ENCODE peak calls at places on chromosomes 11 and 22, in nine cellular contexts. X is HCT116, W is GM23338, M is adrenal gland, G is cardiac muscle cell, E is psoas muscle, Q is thoracic aorta, C is thyroid gland, N is upper lobe of right lung. K is an unnamed sample.

GRCh38 chr22:30017375-30017774 is 62.9 kb upstream of the HORMAD2 start:
- DNase-seq in X (no peak), W (no peak), M (no peak), G (no peak), E (no peak), Q (no peak), C (no peak), N (no peak), K (no peak)

GRCh38 chr11:94922675-94923347 is 50.5 kb downstream of the CWC15 start:
- DNase-seq in X (no peak), W (no peak), M (no peak), G (no peak), E (no peak), Q (no peak), C (no peak), N (no peak), K (no peak)

GRCh38 chr11:26985941-26986340 is 8.0 kb upstream of the FIBIN start:
- DNase-seq in X (no peak), W (no peak), M (no peak), G (no peak), E (no peak), Q (no peak), C (no peak), N (no peak), K (no peak)

GRCh38 chr11:71211631-71212030 is 40.7 kb downstream of the SHANK2 start:
- DNase-seq in X (no peak), W (no peak), M (no peak), G (no peak), E (no peak), Q (no peak), C (no peak), N (no peak), K (no peak)

GRCh38 chr11:12174145-12175143 is 64.1 kb downstream of the MICAL2 start:
- DNase-seq in X (no peak), W (no peak), M (no peak), G (no peak), E (no peak), Q (no peak), C (no peak), N (no peak), K (no peak)

GRCh38 chr11:95547186-95547585 is 242.4 kb downstream of the FAM76B start:
- DNase-seq in X (no peak), W (no peak), M (no peak), G (no peak), E (no peak), Q (no peak), C (no peak), N (no peak), K (no peak)

GRCh38 chr11:126132319-126132718 is 69.7 kb upstream of the CDON start:
- DNase-seq in X (peak; percentile 8), W (no peak), M (no peak), G (no peak), E (peak; percentile 50), Q (no peak), C (peak; percentile 96), N (peak; percentile 90), K (no peak)

GRCh38 chr11:67572747-67573419 is 10.7 kb upstream of the GSTP1 start:
- DNase-seq in X (peak; percentile 65), W (peak; percentile 87), M (peak; percentile 58), G (peak; percentile 79), E (peak; percentile 49), Q (no peak), C (peak; percentile 86), N (peak; percentile 77), K (no peak)

DNA sequence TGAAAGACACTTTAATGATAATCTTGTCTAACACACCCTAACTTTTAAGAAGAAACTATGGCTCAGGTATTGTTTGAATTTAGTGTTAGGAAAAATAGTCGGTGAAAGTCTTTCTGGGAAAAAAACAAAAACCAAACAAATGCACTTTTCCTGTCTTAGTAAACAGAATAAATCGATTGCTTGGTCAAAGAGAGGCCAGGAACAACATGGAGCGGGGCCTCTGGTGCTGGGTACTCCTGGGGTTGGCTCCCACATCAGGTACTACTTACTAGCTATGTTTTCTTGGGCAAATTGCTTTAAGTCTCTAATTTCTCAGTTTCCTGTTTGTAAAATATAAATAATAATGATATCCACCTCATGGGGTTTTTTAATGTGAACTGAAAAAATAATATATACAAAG is 46.8 kb downstream of the NAV2 start:
- DNase-seq in X (no peak), W (no peak), M (no peak), G (no peak), E (no peak), Q (no peak), C (no peak), N (no peak), K (no peak)
- TF ChIP-seq CTCF in X (no peak), W (no peak), M (no peak), G (no peak), E (no peak), Q (no peak), C (no peak), N (no peak), K (no peak)

GRCh38 chr11:114160884-114161283 is 101.4 kb downstream of the ZBTB16 start:
- DNase-seq in X (no peak), W (no peak), M (no peak), G (no peak), E (no peak), Q (no peak), C (no peak), N (no peak), K (no peak)

GRCh38 chr11:114157476-114158050 is 98.1 kb downstream of the ZBTB16 start:
- DNase-seq in X (no peak), W (no peak), M (no peak), G (no peak), E (no peak), Q (no peak), C (no peak), N (no peak), K (no peak)

GRCh38 chr11:114159802-114160588 is 100.5 kb downstream of the ZBTB16 start:
- DNase-seq in X (peak; percentile 68), W (peak; percentile 53), M (peak; percentile 98), G (peak; percentile 81), E (peak; percentile 100), Q (peak; percentile 99), C (peak; percentile 99), N (peak; percentile 99), K (peak; percentile 94)

GRCh38 chr11:114158886-114159285 is 99.4 kb downstream of the ZBTB16 start:
- DNase-seq in X (no peak), W (no peak), M (no peak), G (no peak), E (peak; percentile 65), Q (no peak), C (no peak), N (no peak), K (no peak)

DNA sequence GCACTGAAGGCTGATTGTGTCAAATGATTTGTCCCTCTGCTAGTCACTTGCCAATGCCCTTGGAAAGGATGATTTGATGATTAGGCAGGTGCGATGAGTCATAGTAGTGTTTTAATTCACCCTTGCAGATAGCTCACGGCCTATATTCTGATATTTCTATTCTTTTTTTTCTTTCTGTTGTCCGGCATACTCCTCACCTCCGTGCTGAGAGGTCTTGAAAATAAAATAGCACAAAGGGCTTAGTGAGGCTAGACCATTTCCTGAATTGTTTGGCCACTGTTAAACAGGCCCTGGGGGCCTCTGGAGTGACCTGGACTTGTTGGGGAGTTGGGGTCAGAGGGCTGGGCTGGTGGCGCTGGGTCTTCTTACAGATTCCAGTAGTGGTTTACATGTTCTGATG is 99.8 kb downstream of the ZBTB16 start:
- DNase-seq in X (no peak), W (no peak), M (no peak), G (no peak), E (no peak), Q (no peak), C (no peak), N (no peak), K (no peak)
- H3K27me3 ChIP-seq in X (peaks cover 66% of the 10 kb centered on the region), W (no peaks in the 10 kb centered on the region), M (no peaks in the 10 kb centered on the region), G (no peaks in the 10 kb centered on the region), E (no peaks in the 10 kb centered on the region), Q (no peaks in the 10 kb centered on the region), C (no peaks in the 10 kb centered on the region), N (no peaks in the 10 kb centered on the region), K (no peaks in the 10 kb centered on the region)

GRCh38 chr22:26057731-26058130 is 111.5 kb upstream of the SEZ6L start:
- DNase-seq in X (no peak), W (no peak), M (no peak), G (no peak), E (no peak), Q (no peak), C (no peak), N (no peak), K (no peak)

GRCh38 chr22:26054846-26055245 is 114.4 kb upstream of the SEZ6L start:
- DNase-seq in X (no peak), W (no peak), M (no peak), G (no peak), E (no peak), Q (no peak), C (no peak), N (no peak), K (no peak)

GRCh38 chr22:26056455-26056854 is 112.8 kb upstream of the SEZ6L start:
- DNase-seq in X (no peak), W (no peak), M (no peak), G (no peak), E (no peak), Q (no peak), C (no peak), N (no peak), K (no peak)

GRCh38 chr22:26050079-26050478 is 119.2 kb upstream of the SEZ6L start:
- DNase-seq in X (no peak), W (no peak), M (no peak), G (no peak), E (no peak), Q (no peak), C (no peak), N (no peak), K (no peak)

DNA sequence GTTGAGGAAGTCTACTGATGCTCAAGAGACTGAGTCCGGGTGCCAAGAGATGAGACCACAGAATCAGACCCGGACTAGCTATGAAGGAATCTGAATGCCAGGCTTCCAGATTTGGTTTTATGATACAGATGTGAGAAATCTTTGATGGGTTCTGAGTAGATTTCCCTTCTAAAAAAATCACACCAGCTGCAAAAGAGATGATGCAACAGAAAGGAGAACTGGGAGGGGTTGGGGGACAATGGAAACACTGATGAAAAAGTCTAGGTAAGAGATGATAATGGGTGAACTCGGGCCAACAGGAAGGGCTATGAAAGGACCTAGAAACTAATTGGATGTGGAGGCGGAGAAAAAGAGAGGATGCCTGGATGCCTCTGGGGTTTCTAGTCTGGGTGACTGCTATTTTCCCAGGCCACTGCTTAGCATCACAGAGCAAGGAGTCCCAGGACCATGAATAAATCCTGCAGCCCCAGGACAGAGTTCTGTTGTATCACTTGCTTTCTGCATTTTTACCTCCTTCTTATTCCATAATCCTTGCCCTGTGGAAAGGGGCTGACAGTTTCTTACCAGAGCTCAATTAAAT is 115.4 kb upstream of the SEZ6L start:
- DNase-seq in X (no peak), W (peak; percentile 33), M (no peak), G (no peak), E (no peak), Q (no peak), C (no peak), N (no peak), K (no peak)
- H3K27ac ChIP-seq in X (no peak overlapping the region), W (no peak overlapping the region), M (no peak overlapping the region), G (no peak overlapping the region), E (no peak overlapping the region), Q (no peak overlapping the region), C (no peak overlapping the region), N (no peak overlapping the region), K (no peak overlapping the region)

DNA sequence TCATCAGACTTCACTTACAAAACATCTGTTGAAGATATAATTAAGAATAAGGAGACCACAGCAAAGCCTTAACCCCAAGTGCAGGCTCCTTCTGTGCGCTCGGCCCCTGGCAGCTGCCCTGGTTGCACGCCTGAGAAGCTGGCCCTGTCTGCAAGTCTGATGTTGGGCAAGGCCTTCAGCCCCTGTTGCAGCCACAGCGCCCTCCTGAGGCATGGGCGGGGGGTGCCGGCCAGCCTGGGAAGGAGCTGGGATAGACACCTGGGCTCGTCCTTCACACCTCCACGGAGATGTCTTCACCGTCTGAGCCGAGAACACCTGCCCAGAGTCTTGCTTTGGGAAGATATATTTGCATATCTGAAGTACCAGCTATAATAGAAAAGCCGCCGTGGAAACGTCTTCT is 104.1 kb downstream of the MPPED1 start:
- DNase-seq in X (no peak), W (peak; percentile 68), M (no peak), G (no peak), E (no peak), Q (no peak), C (no peak), N (no peak), K (no peak)
- TF ChIP-seq CTCF in X (no peak), W (peak; percentile 84), M (no peak), G (no peak), E (no peak), Q (no peak), C (no peak), N (no peak), K (no peak)

K was measured in esophagus squamous epithelium.